ENCODE peak calls at places on chromosomes 7 and 10, in seven cellular contexts. Z is fibroblast of villous mesenchyme, Q is NCI-H2171, U is COR-L47, C is NCI-H1092, T is GM10248, L is globus pallidus. J is an unnamed sample.

GRCh38 chr7:130393095-130393494 is 12.8 kb downstream of the CPA1 start:
- DNase-seq in Z (peak; percentile 66), Q (no peak), U (no peak), C (no peak), T (no peak), L (peak; percentile 31), J (no peak)

GRCh38 chr10:77837248-77837924 is 89.2 kb downstream of the DLG5 start:
- DNase-seq in Z (peak; percentile 27), Q (peak; percentile 13), U (peak; percentile 6), C (peak; percentile 70), T (peak; percentile 85), L (no peak), J (peak; percentile 83)

GRCh38 chr7:73762659-73762999 is 7.4 kb downstream of the CLDN3 start:
- DNase-seq in Z (no peak), Q (no peak), U (no peak), C (no peak), T (no peak), L (no peak), J (no peak)

GRCh38 chr10:89283988-89284475 is 17.8 kb upstream of the IFIT2 start:
- DNase-seq in Z (peak; percentile 92), Q (no peak), U (peak; percentile 18), C (peak; percentile 48), T (no peak), L (peak; percentile 73), J (no peak)

GRCh38 chr10:77348082-77348481 is 289.5 kb downstream of the KCNMA1 start:
- DNase-seq in Z (no peak), Q (no peak), U (no peak), C (no peak), T (no peak), L (no peak), J (no peak)

GRCh38 chr7:114264029-114264428 is 150.6 kb upstream of the FOXP2 start:
- DNase-seq in Z (no peak), Q (no peak), U (no peak), C (no peak), T (no peak), L (no peak), J (no peak)

GRCh38 chr7:42876182-42877068 is 35.4 kb downstream of the C7orf25 start:
- DNase-seq in Z (peak; percentile 60), Q (no peak), U (peak; percentile 11), C (no peak), T (peak; percentile 60), L (peak; percentile 32), J (peak; percentile 72)

GRCh38 chr7:23981758-23982157 is 271.7 kb downstream of the STK31 start:
- DNase-seq in Z (no peak), Q (no peak), U (no peak), C (no peak), T (no peak), L (no peak), J (no peak)

GRCh38 chr7:23098460-23098859 is 7.1 kb upstream of the KLHL7 start:
- DNase-seq in Z (no peak), Q (no peak), U (no peak), C (no peak), T (no peak), L (no peak), J (no peak)

GRCh38 chr7:22759721-22760120 is 32.7 kb downstream of the IL6 start:
- DNase-seq in Z (no peak), Q (no peak), U (no peak), C (no peak), T (no peak), L (no peak), J (no peak)

GRCh38 chr10:66752714-66753113 is 173.1 kb upstream of the LRRTM3 start:
- DNase-seq in Z (no peak), Q (no peak), U (no peak), C (no peak), T (no peak), L (no peak), J (no peak)

GRCh38 chr10:131211556-131211955 is 100.0 kb downstream of the TCERG1L start:
- DNase-seq in Z (no peak), Q (no peak), U (no peak), C (no peak), T (no peak), L (no peak), J (no peak)

GRCh38 chr7:113289140-113289740 is 170.9 kb upstream of the SMIM30 start:
- DNase-seq in Z (peak; percentile 20), Q (peak; percentile 2), U (peak; percentile 33), C (no peak), T (peak; percentile 18), L (peak; percentile 9), J (peak; percentile 80)

GRCh38 chr10:94292448-94293118 is 70.2 kb downstream of the NOC3L start:
- DNase-seq in Z (peak; percentile 44), Q (no peak), U (no peak), C (no peak), T (no peak), L (no peak), J (peak; percentile 24)

GRCh38 chr10:48503293-48503911 is 101.5 kb downstream of the ARHGAP22 start:
- DNase-seq in Z (no peak), Q (no peak), U (no peak), C (no peak), T (no peak), L (no peak), J (no peak)

GRCh38 chr7:139044813-139045794 is 9.3 kb upstream of the ZC3HAV1L start:
- DNase-seq in Z (no peak), Q (no peak), U (no peak), C (no peak), T (no peak), L (peak; percentile 14), J (peak; percentile 76)

GRCh38 chr10:100245484-100246220 is 16.3 kb upstream of the CHUK start:
- DNase-seq in Z (peak; percentile 18), Q (no peak), U (no peak), C (no peak), T (no peak), L (no peak), J (no peak)

GRCh38 chr10:25068152-25069058 is 52.0 kb downstream of the THNSL1 start:
- DNase-seq in Z (no peak), Q (no peak), U (no peak), C (no peak), T (no peak), L (peak; percentile 86), J (no peak)

GRCh38 chr10:30893208-30893607 is 138.5 kb downstream of the ZNF438 start:
- DNase-seq in Z (peak; percentile 66), Q (no peak), U (no peak), C (no peak), T (no peak), L (no peak), J (no peak)

GRCh38 chr7:66267249-66267648 is 62.1 kb downstream of the TPST1 start:
- DNase-seq in Z (peak; percentile 97), Q (no peak), U (no peak), C (no peak), T (no peak), L (no peak), J (no peak)

GRCh38 chr10:97069576-97070362 is 116.0 kb downstream of the SLIT1 start:
- DNase-seq in Z (peak; percentile 7), Q (no peak), U (no peak), C (no peak), T (no peak), L (no peak), J (peak; percentile 37)

GRCh38 chr7:136997735-136998134 is 129.3 kb downstream of the CHRM2 start:
- DNase-seq in Z (no peak), Q (no peak), U (no peak), C (no peak), T (no peak), L (no peak), J (no peak)

GRCh38 chr10:119333146-119333792 is 125.9 kb downstream of the GRK5 start:
- DNase-seq in Z (peak; percentile 71), Q (peak; percentile 38), U (no peak), C (no peak), T (no peak), L (no peak), J (peak; percentile 17)

GRCh38 chr10:131811239-131812011 is 89.4 kb upstream of the PPP2R2D start:
- DNase-seq in Z (no peak), Q (no peak), U (no peak), C (no peak), T (no peak), L (no peak), J (no peak)

GRCh38 chr7:34330308-34330707 is 327.7 kb upstream of the NPSR1 start:
- DNase-seq in Z (no peak), Q (no peak), U (no peak), C (no peak), T (no peak), L (no peak), J (no peak)

GRCh38 chr7:91112902-91113321 is 151.3 kb upstream of the FZD1 start:
- DNase-seq in Z (peak; percentile 58), Q (no peak), U (no peak), C (no peak), T (no peak), L (no peak), J (no peak)

GRCh38 chr7:150514748-150515222 is at the start of gene GIMAP7:
- DNase-seq in Z (no peak), Q (no peak), U (no peak), C (no peak), T (peak; percentile 23), L (no peak), J (no peak)

GRCh38 chr7:2560175-2560695 is 1.5 kb downstream of the IQCE start:
- DNase-seq in Z (no peak), Q (no peak), U (no peak), C (no peak), T (no peak), L (no peak), J (no peak)

GRCh38 chr10:101130984-101131961 is at the start of gene TLX1:
- DNase-seq in Z (no peak), Q (peak; percentile 54), U (no peak), C (peak; percentile 39), T (no peak), L (no peak), J (no peak)